ENCODE peak calls at places on chromosomes 3 and 15, in four cellular contexts. J, K, F and G are unnamed samples.

GRCh38 chr15:69591905-69592508 is 139.4 kb downstream of the RPLP1 start:
- DNase-seq in J (no peak), F (no peak), K (peak), G (no peak)

GRCh38 chr3:28386049-28386448 is 37.4 kb upstream of the AZI2 start:
- DNase-seq in J (no peak), F (no peak), K (no peak), G (no peak)

GRCh38 chr15:40052604-40053003 is 13.6 kb upstream of the SRP14 start:
- DNase-seq in J (no peak), K (no peak), F (no peak), G (no peak)

GRCh38 chr3:164364111-164364510 is 714.2 kb downstream of the SI start:
- DNase-seq in F (no peak), K (no peak), J (no peak), G (no peak)

GRCh38 chr3:188042466-188042865 is 111.5 kb upstream of the LPP start:
- DNase-seq in F (no peak), K (no peak), J (no peak), G (no peak)

GRCh38 chr3:8733332-8734094 is at the start of gene CAV3:
- DNase-seq in F (no peak), K (no peak), J (no peak), G (no peak)

GRCh38 chr15:77503240-77503639 is 82.6 kb downstream of the HMG20A start:
- DNase-seq in K (no peak), F (no peak), J (no peak), G (no peak)

GRCh38 chr3:112303811-112304325 is 9.9 kb upstream of the SLC9C1 start:
- DNase-seq in K (no peak), J (no peak), F (no peak), G (no peak)

GRCh38 chr3:38606561-38606960 is 42.9 kb downstream of the SCN5A start:
- DNase-seq in J (no peak), K (no peak), F (no peak), G (no peak)

GRCh38 chr15:78732634-78733033 is 78.6 kb downstream of the ADAMTS7 start:
- DNase-seq in J (no peak), K (no peak), F (no peak), G (no peak)

GRCh38 chr3:157542711-157543485 is 39.7 kb upstream of the VEPH1 start:
- DNase-seq in K (no peak), J (peak), F (no peak), G (no peak)

GRCh38 chr3:113223831-113224240 is 12.5 kb downstream of the BOC start:
- DNase-seq in K (no peak), J (no peak), F (no peak), G (no peak)

GRCh38 chr15:34900748-34901147 is 68.8 kb downstream of the AQR start:
- DNase-seq in F (no peak), K (no peak), J (no peak), G (no peak)

GRCh38 chr3:105866656-105867653 is 1.9 kb downstream of the CBLB start:
- DNase-seq in J (no peak), K (peak), F (peak), G (peak)

GRCh38 chr3:157139938-157140534 is 19.9 kb downstream of the CCNL1 start:
- DNase-seq in K (no peak), J (no peak), F (no peak), G (no peak)

GRCh38 chr3:150956376-150956775 is 16.2 kb downstream of the CLRN1 start:
- DNase-seq in K (no peak), J (no peak), F (no peak), G (no peak)

GRCh38 chr3:172542089-172542488 is 18.9 kb upstream of the TNFSF10 start:
- DNase-seq in F (no peak), K (no peak), J (no peak), G (no peak)

GRCh38 chr3:165459924-165460540 is 263.8 kb upstream of the SLITRK3 start:
- DNase-seq in K (no peak), F (no peak), J (no peak), G (no peak)

GRCh38 chr15:40762919-40763800 is 708 bp upstream of the GCHFR start:
- DNase-seq in F (peak), J (peak), K (peak), G (no peak)

GRCh38 chr3:13309004-13309403 is 111.1 kb downstream of the NUP210 start:
- DNase-seq in K (no peak), J (no peak), F (no peak), G (no peak)

GRCh38 chr3:69009559-69010410 is 3.7 kb downstream of the EOGT start:
- DNase-seq in K (no peak), J (peak), F (no peak), G (no peak)

GRCh38 chr3:74351213-74351612 is 263.2 kb downstream of the CNTN3 start:
- DNase-seq in K (no peak), J (no peak), F (no peak), G (no peak)

GRCh38 chr15:25670025-25670554 is 193.0 kb downstream of the ATP10A start:
- DNase-seq in F (no peak), J (peak), K (no peak), G (no peak)

GRCh38 chr3:138842483-138843188 is 7.9 kb upstream of the PIK3CB start:
- DNase-seq in J (no peak), K (no peak), F (no peak), G (peak)

GRCh38 chr15:74850398-74850797 is 7.4 kb upstream of the ULK3 start:
- DNase-seq in K (no peak), F (no peak), J (no peak), G (no peak)

GRCh38 chr3:69649120-69649519 is 90.1 kb upstream of the MITF start:
- DNase-seq in K (peak), J (no peak), F (no peak), G (no peak)

GRCh38 chr3:137110392-137110996 is 152.7 kb downstream of the IL20RB start:
- DNase-seq in K (peak), J (no peak), F (peak), G (no peak)

GRCh38 chr15:52567886-52568568 is 803 bp downstream of the ARPP19 start:
- DNase-seq in F (peak), J (peak), K (peak), G (no peak)

GRCh38 chr15:48802867-48803266 is 8.0 kb downstream of the CEP152 start:
- DNase-seq in J (no peak), F (no peak), K (no peak), G (no peak)
- TF ChIP-seq CBFB in J (no peak), F (no peak), K (no peak), G (no peak)

DNA sequence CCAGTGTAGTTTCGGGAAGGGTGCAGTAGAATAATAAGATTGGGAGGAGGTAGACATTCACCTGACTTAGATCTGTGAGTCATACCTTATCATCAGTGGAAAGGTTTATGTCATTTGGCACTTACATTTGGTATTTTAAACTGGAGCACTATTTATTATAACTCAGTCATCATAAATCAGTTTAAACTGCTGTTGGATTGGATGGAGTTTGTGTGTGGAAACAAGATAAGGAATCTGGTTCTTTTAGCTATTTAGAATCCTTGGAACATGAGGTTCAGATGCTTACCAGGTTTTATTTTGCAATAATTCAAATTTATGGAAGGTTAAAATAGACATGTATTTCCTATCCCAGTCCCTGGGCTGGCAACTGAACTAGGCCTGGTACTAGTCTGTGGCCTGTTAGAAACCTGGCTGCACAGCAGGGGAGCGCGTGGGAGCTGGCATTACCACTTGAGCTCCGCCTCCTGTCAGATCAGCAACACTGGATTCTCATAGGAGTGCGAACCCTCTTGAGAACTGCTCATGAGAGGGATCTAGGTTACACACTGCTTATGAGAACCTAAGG is 34.5 kb downstream of the ZFAND6 start:
- DNase-seq in K (no peak), J (peak), F (peak), G (no peak)
- TF ChIP-seq CBFB in K (no peak), J (no peak), F (no peak), G (no peak)

GRCh38 chr3:46017720-46018119 is 9.6 kb downstream of the XCR1 start:
- DNase-seq in K (no peak), F (no peak), J (no peak), G (no peak)
- TF ChIP-seq CBFB in K (no peak), F (no peak), J (no peak), G (no peak)

GRCh38 chr3:124878561-124879394 is 8.4 kb downstream of the ITGB5 start:
- DNase-seq in J (no peak), F (peak), K (peak), G (no peak)
- TF ChIP-seq CBFB in J (no peak), F (no peak), K (no peak), G (no peak)

DNA sequence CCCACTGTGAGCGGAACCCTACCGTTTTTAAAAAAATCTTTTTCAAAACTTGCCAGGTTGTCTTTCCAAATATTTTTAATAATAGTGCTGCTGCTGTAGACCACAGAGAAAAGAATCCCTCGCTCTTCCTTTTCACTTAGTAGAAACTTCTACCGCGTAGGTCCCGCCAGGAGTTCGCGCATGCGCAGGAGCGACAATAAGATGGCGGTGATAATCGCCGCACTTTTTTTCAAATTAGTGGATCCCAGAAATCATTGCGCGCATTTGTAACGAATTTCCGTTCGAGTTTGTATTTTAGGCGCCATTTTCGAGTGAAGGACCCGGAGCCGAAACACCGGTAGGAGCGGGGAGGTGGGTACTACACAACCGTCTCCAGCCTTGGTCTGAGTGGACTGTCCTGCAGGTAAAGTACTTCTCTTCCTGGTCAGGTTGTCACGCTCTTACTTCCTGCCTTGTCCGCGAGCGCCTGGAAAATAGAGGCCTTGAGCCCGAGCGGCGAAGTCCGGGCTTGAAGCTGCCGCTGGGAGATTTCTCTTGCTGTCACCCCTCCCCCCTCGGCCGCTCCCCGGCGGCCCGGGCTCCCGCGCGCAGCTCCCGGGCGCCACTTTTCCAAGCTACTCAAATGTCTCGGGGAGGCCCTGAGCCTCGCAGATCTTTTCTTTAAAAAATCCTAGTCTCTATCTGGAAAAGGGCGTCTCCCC is at the start of gene SMC4:
- DNase-seq in K (peak), F (peak), J (peak), G (peak)
- TF ChIP-seq CBFB in K (no peak), F (no peak), J (no peak), G (peak)

DNA sequence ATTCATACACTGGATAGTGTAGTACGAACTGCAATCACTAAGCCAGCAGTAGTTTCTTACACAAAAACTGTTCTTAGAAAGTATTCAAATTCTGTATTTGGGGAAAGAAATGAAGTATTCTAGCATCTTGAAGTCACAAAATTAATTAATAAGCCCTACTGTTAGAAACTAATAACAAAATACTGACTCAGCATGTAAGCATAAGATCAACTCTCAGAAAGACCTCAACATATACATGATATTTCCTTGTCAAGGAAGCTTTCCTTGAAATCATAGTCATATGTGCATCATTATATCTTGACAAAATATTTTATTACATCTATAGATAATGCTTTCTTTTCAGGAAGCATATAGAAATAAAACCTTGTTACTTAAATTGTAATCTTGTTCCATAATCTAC is 115.5 kb upstream of the GOLGA6L6 start:
- DNase-seq in J (no peak), F (no peak), K (no peak), G (no peak)
- TF ChIP-seq CBFB in J (no peak), F (no peak), K (no peak), G (no peak)

DNA sequence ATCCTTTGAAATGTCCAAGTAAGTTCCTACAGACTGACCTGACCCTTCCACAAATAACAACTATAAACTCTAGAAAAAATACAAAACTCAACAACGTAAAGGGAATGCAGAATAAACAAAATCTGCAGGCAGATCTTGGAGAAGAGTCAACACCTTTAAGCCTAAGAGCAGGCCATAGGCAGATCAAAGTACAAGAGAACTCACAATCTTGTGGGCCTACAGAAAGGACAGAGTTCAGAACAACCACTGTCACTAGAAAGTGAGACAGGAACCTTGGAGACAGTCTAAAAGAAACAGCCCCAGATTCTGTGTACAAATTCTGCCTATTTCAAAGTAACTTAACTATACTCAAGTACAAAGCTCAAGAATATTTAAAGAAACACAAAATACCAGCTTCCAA is 31.0 kb downstream of the NEK4 start:
- DNase-seq in J (no peak), K (no peak), F (no peak), G (no peak)
- TF ChIP-seq CBFB in J (no peak), K (no peak), F (no peak), G (no peak)

DNA sequence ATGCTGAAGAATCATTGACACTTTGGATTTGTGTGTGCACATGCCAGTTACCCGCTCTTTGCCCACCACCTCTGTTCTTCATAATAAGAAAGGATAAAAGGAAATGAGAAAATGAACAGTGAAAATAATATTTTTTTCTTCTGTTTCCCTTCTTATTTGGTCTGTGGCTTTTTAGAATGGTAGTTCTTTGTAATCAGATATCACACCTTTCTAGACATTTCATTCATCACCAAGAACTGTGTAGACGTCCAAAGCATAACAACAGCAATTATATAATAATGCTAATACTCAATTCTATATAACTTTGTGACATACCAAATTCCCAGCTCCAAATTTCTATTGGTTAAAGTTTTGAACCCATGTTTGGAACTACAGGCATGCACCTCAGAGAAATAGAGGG is 256.8 kb upstream of the SATB1 start:
- DNase-seq in F (no peak), K (no peak), J (no peak), G (no peak)
- TF ChIP-seq CBFB in F (no peak), K (no peak), J (no peak), G (no peak)